ENCODE peak calls at places on chromosomes 1 and 21, in ten cellular contexts. C, L, E, A, G, O, Y, V, B and K are unnamed samples.

GRCh38 chr1:81805537-81806431 is 5.0 kb downstream of the ADGRL2 start:
- DNase-seq in C (no peak), L (no peak), E (no peak), A (no peak), G (no peak), O (no peak), Y (no peak), V (no peak), B (no peak), K (no peak)

GRCh38 chr1:109620396-109620817 is 770 bp downstream of the AMPD2 start:
- DNase-seq in C (peak), L (peak), E (peak), A (peak), G (no peak), O (no peak), Y (no peak), V (no peak), B (no peak), K (peak)

GRCh38 chr1:1181129-1181937 is 7.7 kb downstream of the TTLL10 start:
- DNase-seq in C (no peak), L (no peak), E (no peak), A (no peak), G (no peak), O (peak), Y (no peak), V (no peak), B (no peak), K (no peak)

GRCh38 chr1:5820026-5820421 is 172.2 kb downstream of the NPHP4 start:
- DNase-seq in C (no peak), L (no peak), E (no peak), A (no peak), G (no peak), O (no peak), Y (no peak), V (no peak), B (no peak), K (no peak)

GRCh38 chr1:183632964-183633363 is 2.6 kb downstream of the ARPC5 start:
- DNase-seq in C (no peak), L (no peak), E (no peak), A (no peak), G (no peak), O (no peak), Y (no peak), V (no peak), B (no peak), K (no peak)

GRCh38 chr1:33088119-33088906 is 7.4 kb downstream of the AZIN2 start:
- DNase-seq in C (no peak), L (peak), E (no peak), A (no peak), G (peak), O (no peak), Y (no peak), V (no peak), B (no peak), K (no peak)

GRCh38 chr1:36133484-36133883 is 8.5 kb upstream of the COL8A2 start:
- DNase-seq in C (peak), L (peak), E (no peak), A (peak), G (no peak), O (no peak), Y (no peak), V (peak), B (no peak), K (peak)

GRCh38 chr1:184716158-184716557 is 38.5 kb downstream of the EDEM3 start:
- DNase-seq in C (no peak), L (peak), E (no peak), A (no peak), G (no peak), O (no peak), Y (no peak), V (no peak), B (no peak), K (peak)

GRCh38 chr1:114620419-114620818 is 39.0 kb upstream of the BCAS2 start:
- DNase-seq in C (no peak), L (no peak), E (no peak), A (no peak), G (no peak), O (no peak), Y (no peak), V (no peak), B (no peak), K (no peak)

GRCh38 chr1:233609926-233610325 is 4.0 kb upstream of the KCNK1 start:
- DNase-seq in C (no peak), L (no peak), E (no peak), A (no peak), G (no peak), O (no peak), Y (no peak), V (no peak), B (no peak), K (no peak)

GRCh38 chr1:86018311-86018923 is 138.2 kb downstream of the COL24A1 start:
- DNase-seq in C (no peak), L (peak), E (no peak), A (peak), G (no peak), O (no peak), Y (peak), V (no peak), B (no peak), K (peak)

GRCh38 chr1:38028671-38029070 is 16.1 kb downstream of the UTP11 start:
- DNase-seq in C (no peak), L (no peak), E (no peak), A (no peak), G (no peak), O (no peak), Y (peak), V (no peak), B (no peak), K (no peak)

GRCh38 chr21:29501451-29501850 is 202.7 kb downstream of the BACH1 start:
- DNase-seq in C (no peak), L (peak), E (no peak), A (peak), G (no peak), O (no peak), Y (no peak), V (no peak), B (no peak), K (peak)

GRCh38 chr1:206705187-206705586 is 20.5 kb downstream of the MAPKAPK2 start:
- DNase-seq in C (peak), L (peak), E (no peak), A (peak), G (no peak), O (no peak), Y (peak), V (no peak), B (no peak), K (peak)

GRCh38 chr21:29098156-29098555 is 24.7 kb upstream of the CCT8 start:
- DNase-seq in C (no peak), L (peak), E (no peak), A (no peak), G (no peak), O (no peak), Y (no peak), V (no peak), B (no peak), K (peak)

GRCh38 chr1:199197695-199198094 is 558.9 kb downstream of the PTPRC start:
- DNase-seq in C (no peak), L (no peak), E (no peak), A (no peak), G (no peak), O (no peak), Y (no peak), V (no peak), B (no peak), K (no peak)

GRCh38 chr1:227895828-227896685 is 51.7 kb downstream of the WNT9A start:
- DNase-seq in C (peak), L (peak), E (peak), A (no peak), G (peak), O (no peak), Y (no peak), V (no peak), B (peak), K (no peak)
- TF ChIP-seq CTCF in C (no peak), L (no peak), E (no peak), A (no peak), G (no peak), O (no peak), Y (no peak), V (no peak), B (no peak), K (no peak)

DNA sequence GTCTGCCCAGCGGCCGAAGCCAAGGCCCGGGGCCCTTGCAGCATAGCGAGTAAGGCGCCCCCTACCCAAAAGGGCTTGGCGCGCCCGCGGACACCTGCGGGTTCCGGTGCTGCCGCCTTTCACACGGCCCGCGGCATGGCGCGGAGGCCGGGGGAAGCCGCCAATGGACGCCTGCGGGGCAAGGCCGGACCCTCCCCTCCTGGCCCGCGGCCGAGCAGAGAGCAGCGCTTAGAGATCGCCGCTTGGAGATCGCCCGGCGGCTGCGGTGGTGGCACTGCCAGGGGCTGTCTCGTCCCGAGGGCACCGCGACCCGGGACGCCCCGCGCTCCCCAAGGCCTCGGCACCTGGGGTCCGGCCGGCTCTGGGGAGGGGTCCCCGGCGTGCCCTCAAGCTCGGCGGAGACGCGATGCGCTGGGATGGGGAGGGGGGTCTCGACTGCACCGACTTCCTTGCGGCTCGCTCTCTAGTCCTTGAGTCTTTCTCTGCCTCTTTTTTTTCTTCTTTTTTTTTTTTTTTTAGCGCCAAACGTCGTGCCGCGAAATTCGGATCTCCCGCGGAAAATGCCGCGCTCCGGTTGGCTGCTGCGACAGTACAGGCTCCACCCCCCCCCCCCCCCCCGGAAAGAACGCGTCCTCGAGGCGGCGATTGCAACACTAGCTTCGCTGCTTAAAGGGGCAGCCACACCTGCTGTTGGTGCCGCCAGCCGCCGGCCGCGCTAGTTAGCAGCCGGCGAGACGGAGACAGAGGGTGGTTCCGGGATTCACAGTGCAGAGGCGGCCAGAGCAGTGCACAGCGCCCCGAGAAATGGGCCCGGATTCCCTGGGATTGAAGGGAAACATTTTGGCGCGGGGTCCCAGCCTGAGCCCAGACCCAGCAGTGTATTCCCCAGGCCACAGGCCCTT is at the start of gene E2F2:
- DNase-seq in C (peak), L (peak), E (peak), A (peak), G (peak), O (peak), Y (peak), V (peak), B (peak), K (peak)
- H3K4me3 ChIP-seq in C (peak), L (peak), E (peak), A (peak), G (peak), O (peak), Y (peak), V (peak), B (peak), K (peak)

DNA sequence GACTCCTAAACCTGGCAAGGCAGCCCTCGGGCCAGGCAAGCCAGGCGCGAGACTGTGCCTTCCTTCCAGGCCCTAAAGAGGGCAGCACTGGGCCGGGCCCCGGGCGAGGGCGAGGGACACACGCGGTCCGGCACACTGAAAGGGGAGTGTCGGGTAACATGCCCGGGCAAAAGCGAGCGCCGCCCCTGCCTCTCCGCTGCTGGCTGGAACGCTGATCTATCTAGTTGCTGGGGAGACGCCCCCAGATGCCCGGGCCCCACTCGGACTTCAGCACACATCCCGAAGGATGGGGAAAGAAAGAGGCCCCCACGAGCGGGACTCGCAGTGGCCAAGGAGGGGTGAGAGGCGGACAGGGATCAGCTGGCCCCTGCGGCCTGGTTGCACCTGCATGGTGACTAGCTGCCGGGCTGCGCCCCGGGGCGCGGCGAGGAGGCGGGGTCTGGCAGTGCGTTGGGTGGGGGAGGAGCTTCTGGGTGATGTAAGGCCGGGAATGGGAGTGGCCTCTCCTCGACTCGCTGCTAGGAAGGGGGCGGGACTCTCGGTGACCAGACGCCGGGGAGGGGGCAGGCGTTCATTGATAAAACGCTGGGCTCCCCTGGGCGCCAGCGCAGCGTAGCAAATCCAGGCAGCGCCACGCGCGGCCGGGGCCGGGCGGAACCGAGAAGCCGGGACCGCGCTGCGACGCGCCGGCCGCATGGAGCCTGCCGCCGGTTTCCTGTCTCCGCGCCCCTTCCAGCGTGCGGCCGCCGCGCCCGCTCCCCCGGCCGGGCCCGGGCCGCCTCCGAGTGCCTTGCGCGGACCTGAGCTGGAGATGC is at the start of gene PLK3:
- DNase-seq in C (peak), L (peak), E (peak), A (peak), G (peak), O (peak), Y (peak), V (peak), B (peak), K (peak)
- TF ChIP-seq CTCF in C (peak), L (peak), E (peak), A (peak), G (peak), O (peak), Y (peak), V (peak), B (peak), K (peak)

DNA sequence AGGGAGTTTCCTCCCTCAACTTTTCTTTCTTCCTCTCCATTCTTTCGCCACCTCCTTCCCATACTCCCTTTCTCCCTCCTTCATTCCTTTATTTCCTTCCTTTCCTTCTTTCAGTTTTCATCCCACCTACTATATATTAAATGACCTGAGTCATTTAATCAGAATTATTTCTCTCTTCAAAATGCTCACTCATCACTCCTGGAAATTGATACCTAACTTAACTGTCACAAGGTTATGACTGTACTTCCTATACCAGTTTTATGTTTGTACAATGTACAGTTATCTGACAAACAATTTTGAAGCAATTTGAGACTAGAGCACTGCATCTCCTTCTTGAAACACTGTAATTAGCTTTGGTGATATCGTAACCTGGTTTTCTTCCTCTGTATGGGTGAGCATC is 41.4 kb downstream of the NEXN start:
- DNase-seq in C (no peak), L (peak), E (no peak), A (no peak), G (no peak), O (no peak), Y (no peak), V (no peak), B (no peak), K (no peak)
- H3K4me3 ChIP-seq in C (no peak), L (no peak), E (no peak), A (no peak), G (no peak), O (no peak), Y (no peak), V (no peak), B (no peak), K (no peak)